ENCODE peak calls at places on chromosomes 16 and 17, in seven cellular contexts. One of them, this sample, is unnamed.

GRCh38 chr17:74426551-74427047 is 5.3 kb upstream of the GPRC5C start:
- DNase-seq in K562: peak; percentile 37
- DNase-seq in SK-N-SH: no peak
- DNase-seq in HCT116: no peak
- DNase-seq in GM12878: no peak
- DNase-seq in H1: no peak
- DNase-seq in HepG2: no peak
- DNase-seq in this sample: no peak

GRCh38 chr17:28745052-28745776 is 1.4 kb downstream of the TRAF4 start:
- DNase-seq in SK-N-SH: peak; percentile 58
- DNase-seq in H1: peak; percentile 65
- DNase-seq in GM12878: no peak
- DNase-seq in HCT116: no peak
- DNase-seq in HepG2: peak; percentile 90
- DNase-seq in K562: peak; percentile 35
- DNase-seq in this sample: no peak

GRCh38 chr16:68086336-68086821 is 1.2 kb downstream of the NFATC3 start:
- DNase-seq in SK-N-SH: peak; percentile 39
- DNase-seq in GM12878: no peak
- DNase-seq in HCT116: no peak
- DNase-seq in H1: no peak
- DNase-seq in K562: peak; percentile 68
- DNase-seq in HepG2: peak; percentile 69
- DNase-seq in this sample: no peak

GRCh38 chr17:13575922-13576419 is 25.8 kb downstream of the HS3ST3A1 start:
- DNase-seq in H1: peak; percentile 59
- DNase-seq in GM12878: no peak
- DNase-seq in K562: no peak
- DNase-seq in HepG2: no peak
- DNase-seq in SK-N-SH: no peak
- DNase-seq in HCT116: no peak
- DNase-seq in this sample: peak; percentile 87

GRCh38 chr16:83669456-83669855 is 138.3 kb upstream of the HSBP1 start:
- DNase-seq in HepG2: no peak
- DNase-seq in HCT116: no peak
- DNase-seq in SK-N-SH: no peak
- DNase-seq in GM12878: no peak
- DNase-seq in H1: no peak
- DNase-seq in K562: no peak
- DNase-seq in this sample: no peak

GRCh38 chr17:7885357-7886226 is 3.0 kb upstream of the CHD3 start:
- DNase-seq in H1: peak; percentile 66
- DNase-seq in K562: peak; percentile 77
- DNase-seq in HCT116: no peak
- DNase-seq in HepG2: no peak
- DNase-seq in GM12878: no peak
- DNase-seq in SK-N-SH: peak; percentile 80
- DNase-seq in this sample: no peak

GRCh38 chr17:81254955-81255717 is 16.0 kb downstream of the NDUFAF8 start:
- DNase-seq in SK-N-SH: no peak
- DNase-seq in H1: peak; percentile 68
- DNase-seq in GM12878: no peak
- DNase-seq in HepG2: peak; percentile 45
- DNase-seq in HCT116: no peak
- DNase-seq in K562: peak; percentile 45
- DNase-seq in this sample: no peak

GRCh38 chr17:19677736-19678379 is 29.3 kb downstream of the ALDH3A2 start:
- DNase-seq in K562: no peak
- DNase-seq in HepG2: no peak
- DNase-seq in HCT116: no peak
- DNase-seq in GM12878: no peak
- DNase-seq in H1: no peak
- DNase-seq in SK-N-SH: no peak
- DNase-seq in this sample: no peak

GRCh38 chr16:86189934-86190333 is 291.0 kb downstream of the IRF8 start:
- DNase-seq in H1: no peak
- DNase-seq in HepG2: no peak
- DNase-seq in SK-N-SH: no peak
- DNase-seq in K562: no peak
- DNase-seq in GM12878: no peak
- DNase-seq in HCT116: no peak
- DNase-seq in this sample: no peak

GRCh38 chr17:48571826-48572417 is 6.2 kb downstream of the HOXB4 start:
- DNase-seq in SK-N-SH: no peak
- DNase-seq in H1: no peak
- DNase-seq in HepG2: no peak
- DNase-seq in GM12878: no peak
- DNase-seq in HCT116: no peak
- DNase-seq in K562: no peak
- DNase-seq in this sample: no peak

GRCh38 chr17:41682611-41683010 is 6.1 kb upstream of the EIF1 start:
- DNase-seq in HepG2: no peak
- DNase-seq in GM12878: no peak
- DNase-seq in K562: no peak
- DNase-seq in HCT116: no peak
- DNase-seq in SK-N-SH: no peak
- DNase-seq in H1: no peak
- DNase-seq in this sample: no peak

GRCh38 chr16:57313509-57313908 is 29.0 kb upstream of the PLLP start:
- DNase-seq in H1: peak; percentile 7
- DNase-seq in K562: no peak
- DNase-seq in HCT116: no peak
- DNase-seq in GM12878: no peak
- DNase-seq in SK-N-SH: no peak
- DNase-seq in HepG2: no peak
- DNase-seq in this sample: no peak

GRCh38 chr17:56274491-56274890 is 121.2 kb downstream of the ANKFN1 start:
- DNase-seq in HepG2: no peak
- DNase-seq in GM12878: no peak
- DNase-seq in SK-N-SH: no peak
- DNase-seq in K562: no peak
- DNase-seq in HCT116: no peak
- DNase-seq in H1: no peak
- DNase-seq in this sample: no peak

GRCh38 chr17:45334231-45334630 is 17.4 kb upstream of the MAP3K14 start:
- DNase-seq in HepG2: no peak
- DNase-seq in K562: no peak
- DNase-seq in H1: no peak
- DNase-seq in HCT116: no peak
- DNase-seq in SK-N-SH: no peak
- DNase-seq in GM12878: no peak
- DNase-seq in this sample: no peak

GRCh38 chr17:27802033-27802432 is 1.7 kb upstream of the NOS2 start:
- DNase-seq in HCT116: no peak
- DNase-seq in SK-N-SH: no peak
- DNase-seq in H1: no peak
- DNase-seq in K562: no peak
- DNase-seq in HepG2: no peak
- DNase-seq in GM12878: no peak
- DNase-seq in this sample: no peak

GRCh38 chr17:10149573-10150399 is 48.6 kb downstream of the GAS7 start:
- DNase-seq in HCT116: peak; percentile 46
- DNase-seq in K562: peak; percentile 10
- DNase-seq in H1: no peak
- DNase-seq in HepG2: no peak
- DNase-seq in SK-N-SH: no peak
- DNase-seq in GM12878: peak; percentile 68
- DNase-seq in this sample: no peak

GRCh38 chr16:66701516-66701915 is 5.0 kb upstream of the CMTM4 start:
- DNase-seq in SK-N-SH: no peak
- DNase-seq in H1: no peak
- DNase-seq in HCT116: no peak
- DNase-seq in K562: no peak
- DNase-seq in HepG2: no peak
- DNase-seq in GM12878: no peak
- DNase-seq in this sample: no peak

GRCh38 chr16:66711581-66711980 is 15.0 kb upstream of the CMTM4 start:
- DNase-seq in HepG2: no peak
- DNase-seq in H1: no peak
- DNase-seq in GM12878: no peak
- DNase-seq in HCT116: no peak
- DNase-seq in K562: no peak
- DNase-seq in SK-N-SH: no peak
- DNase-seq in this sample: no peak

GRCh38 chr16:66705790-66706505 is 9.4 kb upstream of the CMTM4 start:
- DNase-seq in SK-N-SH: no peak
- DNase-seq in HepG2: no peak
- DNase-seq in H1: no peak
- DNase-seq in K562: no peak
- DNase-seq in HCT116: no peak
- DNase-seq in GM12878: no peak
- DNase-seq in this sample: no peak

GRCh38 chr16:66703359-66704215 is 7.0 kb upstream of the CMTM4 start:
- DNase-seq in H1: no peak
- DNase-seq in HCT116: no peak
- DNase-seq in GM12878: no peak
- DNase-seq in HepG2: no peak
- DNase-seq in SK-N-SH: peak; percentile 78
- DNase-seq in K562: peak; percentile 32
- DNase-seq in this sample: no peak

DNA sequence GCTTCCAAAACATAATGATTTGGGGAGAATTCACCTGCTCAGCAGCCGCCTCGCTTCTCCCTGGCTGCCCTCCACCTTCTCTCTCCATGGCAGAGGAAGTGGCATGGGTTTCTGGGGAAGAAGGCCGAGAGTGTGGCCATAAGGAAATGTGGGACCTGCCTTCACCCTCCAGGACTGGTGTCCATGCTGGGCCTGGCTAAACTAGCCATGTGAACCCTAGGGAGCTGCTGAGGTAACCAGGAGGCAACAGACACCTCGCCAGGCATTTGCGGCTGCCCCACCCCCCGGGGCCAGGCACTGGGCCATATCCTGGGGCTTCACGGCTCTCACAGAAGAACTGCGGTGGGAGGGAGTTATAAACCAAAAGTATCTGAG is 9.9 kb upstream of the CMTM4 start:
- DNase-seq in SK-N-SH: no peak
- DNase-seq in GM12878: no peak
- DNase-seq in H1: no peak
- DNase-seq in HCT116: no peak
- DNase-seq in HepG2: no peak
- DNase-seq in K562: no peak
- DNase-seq in this sample: no peak
- TF ChIP-seq YY1 in SK-N-SH: no peak
- TF ChIP-seq YY1 in GM12878: no peak
- TF ChIP-seq YY1 in H1: no peak
- TF ChIP-seq YY1 in HCT116: no peak
- TF ChIP-seq YY1 in HepG2: no peak
- TF ChIP-seq YY1 in K562: no peak
- TF ChIP-seq YY1 in this sample: no peak

GRCh38 chr17:76887809-76888208 is 19.6 kb downstream of the MGAT5B start:
- DNase-seq in K562: peak; percentile 59
- DNase-seq in SK-N-SH: no peak
- DNase-seq in HCT116: no peak
- DNase-seq in HepG2: no peak
- DNase-seq in H1: no peak
- DNase-seq in GM12878: no peak
- DNase-seq in this sample: no peak

GRCh38 chr17:76884995-76885896 is 17.0 kb downstream of the MGAT5B start:
- DNase-seq in HCT116: no peak
- DNase-seq in SK-N-SH: peak; percentile 68
- DNase-seq in GM12878: no peak
- DNase-seq in HepG2: no peak
- DNase-seq in K562: no peak
- DNase-seq in H1: peak; percentile 61
- DNase-seq in this sample: peak; percentile 47

GRCh38 chr17:76886395-76886794 is 18.2 kb downstream of the MGAT5B start:
- DNase-seq in GM12878: no peak
- DNase-seq in H1: no peak
- DNase-seq in HCT116: no peak
- DNase-seq in HepG2: no peak
- DNase-seq in K562: no peak
- DNase-seq in SK-N-SH: no peak
- DNase-seq in this sample: no peak

GRCh38 chr17:76889323-76889722 is 21.1 kb downstream of the MGAT5B start:
- DNase-seq in HepG2: no peak
- DNase-seq in HCT116: no peak
- DNase-seq in K562: no peak
- DNase-seq in H1: no peak
- DNase-seq in GM12878: no peak
- DNase-seq in SK-N-SH: no peak
- DNase-seq in this sample: no peak

DNA sequence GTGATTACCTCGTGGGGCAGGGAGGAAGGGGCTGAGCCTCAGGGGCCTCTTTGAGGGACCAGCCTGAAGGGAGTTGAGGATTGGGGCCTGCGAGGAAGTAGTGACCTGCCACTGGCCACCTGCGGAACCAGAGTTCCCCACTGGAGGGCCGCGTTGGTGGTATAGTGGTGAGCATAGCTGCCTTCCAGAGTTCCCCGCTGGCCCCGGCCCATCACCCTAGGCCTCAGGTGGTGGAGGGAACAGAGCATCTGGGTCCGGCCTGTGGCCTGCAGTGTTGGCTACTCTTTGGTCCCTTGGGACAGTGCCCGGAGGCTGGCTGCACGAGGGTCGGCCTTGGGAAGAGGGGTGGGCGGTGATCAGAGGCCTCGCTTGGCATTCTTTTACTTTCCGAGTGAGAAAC is 20.5 kb downstream of the MGAT5B start:
- DNase-seq in GM12878: no peak
- DNase-seq in K562: peak; percentile 47
- DNase-seq in HepG2: peak; percentile 23
- DNase-seq in HCT116: no peak
- DNase-seq in SK-N-SH: no peak
- DNase-seq in H1: peak; percentile 78
- DNase-seq in this sample: no peak
- TF ChIP-seq YY1 in GM12878: no peak
- TF ChIP-seq YY1 in K562: no peak
- TF ChIP-seq YY1 in HepG2: no peak
- TF ChIP-seq YY1 in HCT116: no peak
- TF ChIP-seq YY1 in SK-N-SH: no peak
- TF ChIP-seq YY1 in H1: no peak
- TF ChIP-seq YY1 in this sample: no peak

DNA sequence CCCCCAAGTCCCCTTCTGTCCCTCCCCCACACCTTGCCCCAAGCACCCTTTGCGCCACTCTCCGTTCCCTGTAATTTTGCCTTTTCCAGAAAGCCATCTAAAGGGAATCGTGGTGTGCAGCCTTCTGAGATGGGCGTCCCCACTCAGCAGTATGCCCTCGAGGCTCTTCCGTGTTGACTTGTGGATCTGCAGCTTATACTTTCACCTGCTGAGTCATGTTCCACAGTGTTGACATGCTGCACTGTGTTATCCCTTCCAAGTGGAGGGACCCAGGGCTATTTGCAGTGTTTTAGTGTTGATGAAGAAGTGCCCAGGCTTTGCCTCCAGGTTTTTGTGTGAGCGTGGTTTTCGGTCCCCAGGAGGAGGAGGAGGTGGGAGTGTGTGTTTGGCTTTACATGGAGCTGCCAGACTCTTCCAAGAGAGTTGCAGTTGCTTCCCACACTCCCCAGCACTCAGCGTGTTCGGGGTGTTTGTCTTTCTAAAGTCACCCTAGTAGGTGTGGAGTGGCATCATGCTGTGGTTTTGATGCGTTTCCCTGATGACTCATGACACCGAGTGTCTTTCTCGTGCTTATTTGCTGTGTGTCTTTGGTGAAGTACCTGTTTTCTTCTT is 32.1 kb upstream of the JPT2 start:
- DNase-seq in K562: peak; percentile 77
- DNase-seq in SK-N-SH: no peak
- DNase-seq in HepG2: peak; percentile 15
- DNase-seq in GM12878: no peak
- DNase-seq in HCT116: no peak
- DNase-seq in H1: no peak
- DNase-seq in this sample: peak; percentile 9
- TF ChIP-seq YY1 in K562: no peak
- TF ChIP-seq YY1 in SK-N-SH: no peak
- TF ChIP-seq YY1 in HepG2: no peak
- TF ChIP-seq YY1 in GM12878: no peak
- TF ChIP-seq YY1 in HCT116: no peak
- TF ChIP-seq YY1 in H1: no peak
- TF ChIP-seq YY1 in this sample: no peak

GRCh38 chr17:17269926-17270773 is 10.9 kb downstream of the COPS3 start:
- DNase-seq in H1: peak; percentile 57
- DNase-seq in HepG2: peak; percentile 30
- DNase-seq in K562: no peak
- DNase-seq in HCT116: peak; percentile 8
- DNase-seq in SK-N-SH: no peak
- DNase-seq in GM12878: no peak
- DNase-seq in this sample: peak; percentile 5
- TF ChIP-seq YY1 in H1: no peak
- TF ChIP-seq YY1 in HepG2: no peak
- TF ChIP-seq YY1 in K562: no peak
- TF ChIP-seq YY1 in HCT116: no peak
- TF ChIP-seq YY1 in SK-N-SH: no peak
- TF ChIP-seq YY1 in GM12878: no peak
- TF ChIP-seq YY1 in this sample: no peak